ENCODE peak calls at places on chromosome 15, in four cellular contexts. Y is stimulated activated CD4-positive, alpha-beta T cell treated with anti-CD3 and anti-CD28 coated beads, Interleukin-4, amount 100 ng/mL, for 48 hours; O is iPS-NIHi11; G is AG08396. P is an unnamed sample.

GRCh38 chr15:93477188-93477587 is 388.2 kb upstream of the RGMA start:
- DNase-seq in Y (no peak), O (peak), G (no peak), P (no peak)

GRCh38 chr15:68528891-68529290 is 49.9 kb upstream of the CORO2B start:
- DNase-seq in Y (no peak), O (no peak), G (no peak), P (no peak)

GRCh38 chr15:85710340-85710842 is 84.3 kb downstream of the KLHL25 start:
- DNase-seq in Y (peak), O (no peak), G (no peak), P (no peak)

GRCh38 chr15:73799466-73799865 is 46.3 kb upstream of the INSYN1 start:
- DNase-seq in Y (no peak), O (no peak), G (no peak), P (no peak)

GRCh38 chr15:40398413-40398873 is 7.2 kb upstream of the IVD start:
- DNase-seq in Y (no peak), O (no peak), G (no peak), P (no peak)

GRCh38 chr15:43241100-43241499 is 20.3 kb upstream of the EPB42 start:
- DNase-seq in Y (no peak), O (no peak), G (peak), P (no peak)

GRCh38 chr15:77798151-77798550 is 165.4 kb upstream of the LINGO1 start:
- DNase-seq in Y (no peak), O (no peak), G (no peak), P (no peak)

GRCh38 chr15:77013786-77014136 is 18.8 kb downstream of the PSTPIP1 start:
- DNase-seq in Y (peak), O (peak), G (no peak), P (no peak)

GRCh38 chr15:35738370-35738769 is 192.4 kb upstream of the DPH6 start:
- DNase-seq in Y (no peak), O (no peak), G (no peak), P (no peak)

GRCh38 chr15:30990451-30991300 is 752 bp downstream of the MTMR10 start:
- DNase-seq in Y (no peak), O (no peak), G (no peak), P (no peak)

GRCh38 chr15:59294961-59295741 is 77.5 kb downstream of the MYO1E start:
- DNase-seq in Y (no peak), O (no peak), G (peak), P (no peak)

GRCh38 chr15:60646595-60646994 is 167.7 kb upstream of the ICE2 start:
- DNase-seq in Y (no peak), O (no peak), G (no peak), P (no peak)

GRCh38 chr15:39083213-39083612 is 497.7 kb upstream of the THBS1 start:
- DNase-seq in Y (no peak), O (no peak), G (no peak), P (no peak)

GRCh38 chr15:48273047-48273446 is 58.2 kb upstream of the DUT start:
- DNase-seq in Y (no peak), O (no peak), G (no peak), P (no peak)

GRCh38 chr15:42736178-42736792 is 643 bp downstream of the CDAN1 start:
- DNase-seq in Y (no peak), O (peak), G (peak), P (no peak)

GRCh38 chr15:33756950-33757349 is 211.3 kb upstream of the CHRM5 start:
- DNase-seq in Y (no peak), O (no peak), G (no peak), P (no peak)

GRCh38 chr15:56469484-56469883 is 4.5 kb upstream of the MNS1 start:
- DNase-seq in Y (no peak), O (no peak), G (no peak), P (no peak)

GRCh38 chr15:77107068-77107467 is 36.2 kb upstream of the TSPAN3 start:
- DNase-seq in Y (no peak), O (no peak), G (no peak), P (no peak)

GRCh38 chr15:72962054-72962702 is 90.1 kb upstream of the NEO1 start:
- DNase-seq in Y (no peak), O (no peak), G (no peak), P (no peak)

GRCh38 chr15:40313531-40314398 is 6.0 kb upstream of the PLCB2 start:
- DNase-seq in Y (no peak), O (no peak), G (no peak), P (peak)

GRCh38 chr15:67571643-67572415 is 29.3 kb downstream of the MAP2K5 start:
- DNase-seq in Y (no peak), O (no peak), G (no peak), P (no peak)

GRCh38 chr15:47757331-47757730 is 40.0 kb downstream of the SEMA6D start:
- DNase-seq in Y (no peak), O (no peak), G (no peak), P (no peak)

GRCh38 chr15:98801234-98801561 is 152.9 kb downstream of the IGF1R start:
- DNase-seq in Y (no peak), O (peak), G (no peak), P (no peak)

GRCh38 chr15:68364660-68365035 is 67.3 kb downstream of the ITGA11 start:
- DNase-seq in Y (no peak), O (no peak), G (no peak), P (no peak)

GRCh38 chr15:62118446-62118964 is 46.6 kb downstream of the C2CD4B start:
- DNase-seq in Y (no peak), O (no peak), G (no peak), P (no peak)

GRCh38 chr15:70329179-70329578 is 231.5 kb upstream of the TLE3 start:
- DNase-seq in Y (no peak), O (no peak), G (no peak), P (no peak)

GRCh38 chr15:41511331-41512077 is 2.1 kb downstream of the LTK start:
- DNase-seq in Y (no peak), O (peak), G (peak), P (no peak)

GRCh38 chr15:57510647-57511046 is 81.1 kb upstream of the MYZAP start:
- DNase-seq in Y (no peak), O (no peak), G (no peak), P (peak)

GRCh38 chr15:79970921-79971434 is at the start of gene BCL2A1:
- DNase-seq in Y (peak), O (no peak), G (peak), P (no peak)

GRCh38 chr15:48066456-48066855 is 54.3 kb upstream of the SLC24A5 start:
- DNase-seq in Y (no peak), O (no peak), G (no peak), P (no peak)

GRCh38 chr15:72604794-72605193 is 49.7 kb upstream of the GOLGA6B start:
- DNase-seq in Y (no peak), O (peak), G (peak), P (no peak)

GRCh38 chr15:35757790-35758189 is 211.8 kb upstream of the DPH6 start:
- DNase-seq in Y (no peak), O (no peak), G (no peak), P (no peak)

GRCh38 chr15:65083262-65083701 is 6.7 kb downstream of the KBTBD13 start:
- DNase-seq in Y (no peak), O (no peak), G (peak), P (no peak)

GRCh38 chr15:83982748-83983147 is 252.8 kb upstream of the GOLGA6L4 start:
- DNase-seq in Y (no peak), O (no peak), G (no peak), P (no peak)

GRCh38 chr15:45186771-45187577 is 792 bp downstream of the SHF start:
- DNase-seq in Y (no peak), O (no peak), G (no peak), P (no peak)

GRCh38 chr15:68278345-68279217 is 1.0 kb downstream of the FEM1B start:
- DNase-seq in Y (no peak), O (no peak), G (no peak), P (no peak)

GRCh38 chr15:98085003-98085639 is 124.6 kb downstream of the ARRDC4 start:
- DNase-seq in Y (no peak), O (peak), G (peak), P (no peak)

GRCh38 chr15:89307791-89308190 is 26.8 kb downstream of the POLG start:
- DNase-seq in Y (no peak), O (no peak), G (peak), P (no peak)

GRCh38 chr15:75061272-75061671 is 37.9 kb downstream of the PPCDC start:
- DNase-seq in Y (no peak), O (no peak), G (no peak), P (no peak)

P was measured in NCI-H2107.